ENCODE peak calls at places on chromosomes 1 and 21, in four cellular contexts. One of them, this sample, is unnamed. For H3K4me1, the result is how much of the 10 kb centered on the place peaks cover.

GRCh38 chr1:209103135-209103534 is 480.4 kb upstream of the CAMK1G start:
- DNase-seq in lower lobe of right lung: no peak
- DNase-seq in gastrocnemius medialis: no peak
- DNase-seq in A549: no peak
- DNase-seq in this sample: no peak

GRCh38 chr1:17671741-17672140 is 83.4 kb upstream of the ACTL8 start:
- DNase-seq in lower lobe of right lung: no peak
- DNase-seq in gastrocnemius medialis: no peak
- DNase-seq in A549: no peak
- DNase-seq in this sample: no peak

GRCh38 chr21:34693192-34693810 is 24.5 kb downstream of the CLIC6 start:
- DNase-seq in lower lobe of right lung: no peak
- DNase-seq in gastrocnemius medialis: peak
- DNase-seq in A549: peak
- DNase-seq in this sample: peak

GRCh38 chr1:109881906-109882287 is 28.8 kb upstream of the CSF1 start:
- DNase-seq in lower lobe of right lung: no peak
- DNase-seq in gastrocnemius medialis: no peak
- DNase-seq in A549: no peak
- DNase-seq in this sample: no peak

GRCh38 chr1:12302798-12303447 is 73.1 kb downstream of the VPS13D start:
- DNase-seq in lower lobe of right lung: no peak
- DNase-seq in gastrocnemius medialis: no peak
- DNase-seq in A549: no peak
- DNase-seq in this sample: no peak

GRCh38 chr1:236144446-236145150 is 2.3 kb downstream of the GPR137B start:
- DNase-seq in lower lobe of right lung: no peak
- DNase-seq in gastrocnemius medialis: no peak
- DNase-seq in A549: no peak
- DNase-seq in this sample: no peak

GRCh38 chr1:65255088-65256050 is 54.0 kb upstream of the DNAJC6 start:
- DNase-seq in lower lobe of right lung: no peak
- DNase-seq in gastrocnemius medialis: no peak
- DNase-seq in A549: no peak
- DNase-seq in this sample: no peak

GRCh38 chr1:148388260-148389026 is 94.7 kb downstream of the PPIAL4G start:
- DNase-seq in lower lobe of right lung: peak
- DNase-seq in gastrocnemius medialis: peak
- DNase-seq in A549: peak
- DNase-seq in this sample: peak

GRCh38 chr1:145985502-145986439 is 10.6 kb downstream of the TXNIP start:
- DNase-seq in lower lobe of right lung: peak
- DNase-seq in gastrocnemius medialis: peak
- DNase-seq in A549: no peak
- DNase-seq in this sample: no peak

GRCh38 chr1:109249654-109250401 is 489 bp downstream of the CELSR2 start:
- DNase-seq in lower lobe of right lung: no peak
- DNase-seq in gastrocnemius medialis: no peak
- DNase-seq in A549: no peak
- DNase-seq in this sample: no peak

GRCh38 chr1:52469108-52469507 is 64.7 kb downstream of the PRPF38A start:
- DNase-seq in lower lobe of right lung: no peak
- DNase-seq in gastrocnemius medialis: no peak
- DNase-seq in A549: no peak
- DNase-seq in this sample: no peak
- H3K27ac ChIP-seq in lower lobe of right lung: no peak
- H3K27ac ChIP-seq in gastrocnemius medialis: no peak
- H3K27ac ChIP-seq in A549: no peak
- H3K27ac ChIP-seq in this sample: no peak

GRCh38 chr1:152533327-152533938 is 19.2 kb downstream of the CRCT1 start:
- DNase-seq in lower lobe of right lung: no peak
- DNase-seq in gastrocnemius medialis: no peak
- DNase-seq in A549: peak
- DNase-seq in this sample: peak
- TF ChIP-seq CTCF in lower lobe of right lung: peak
- TF ChIP-seq CTCF in gastrocnemius medialis: no peak
- TF ChIP-seq CTCF in A549: peak
- TF ChIP-seq CTCF in this sample: peak

GRCh38 chr1:9235560-9235959 is 986 bp downstream of the H6PD start:
- DNase-seq in lower lobe of right lung: no peak
- DNase-seq in gastrocnemius medialis: no peak
- DNase-seq in A549: no peak
- DNase-seq in this sample: no peak

GRCh38 chr1:9235123-9235513 is 544 bp downstream of the H6PD start:
- DNase-seq in lower lobe of right lung: no peak
- DNase-seq in gastrocnemius medialis: peak
- DNase-seq in A549: peak
- DNase-seq in this sample: no peak

GRCh38 chr1:9239622-9240401 is 5.2 kb downstream of the H6PD start:
- DNase-seq in lower lobe of right lung: peak
- DNase-seq in gastrocnemius medialis: peak
- DNase-seq in A549: no peak
- DNase-seq in this sample: no peak

GRCh38 chr1:9238550-9238949 is 4.0 kb downstream of the H6PD start:
- DNase-seq in lower lobe of right lung: no peak
- DNase-seq in gastrocnemius medialis: peak
- DNase-seq in A549: no peak
- DNase-seq in this sample: no peak

DNA sequence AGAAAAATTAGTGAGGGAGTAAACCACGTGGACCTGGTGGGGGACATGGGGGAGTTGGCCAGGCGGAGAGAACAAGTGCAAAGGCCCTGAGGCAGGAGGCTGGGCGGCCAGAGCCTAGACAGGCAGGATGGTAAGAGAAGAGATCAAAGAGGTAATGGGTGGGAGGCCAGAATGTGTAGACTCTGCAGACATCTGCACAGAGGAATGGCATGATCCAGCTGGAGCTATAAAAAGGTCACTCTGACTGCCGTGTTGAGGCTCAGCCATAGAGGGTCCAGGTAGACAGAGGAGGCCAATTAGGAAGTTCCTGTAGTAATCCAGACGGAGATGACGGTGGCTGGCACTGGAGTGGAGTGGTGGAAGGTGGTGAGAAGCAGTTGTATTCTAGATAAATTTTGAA is 3.6 kb downstream of the H6PD start:
- DNase-seq in lower lobe of right lung: no peak
- DNase-seq in gastrocnemius medialis: peak
- DNase-seq in A549: no peak
- DNase-seq in this sample: no peak
- H3K4me1 ChIP-seq in lower lobe of right lung: half or more
- H3K4me1 ChIP-seq in gastrocnemius medialis: half or more
- H3K4me1 ChIP-seq in A549: under half
- H3K4me1 ChIP-seq in this sample: under half

DNA sequence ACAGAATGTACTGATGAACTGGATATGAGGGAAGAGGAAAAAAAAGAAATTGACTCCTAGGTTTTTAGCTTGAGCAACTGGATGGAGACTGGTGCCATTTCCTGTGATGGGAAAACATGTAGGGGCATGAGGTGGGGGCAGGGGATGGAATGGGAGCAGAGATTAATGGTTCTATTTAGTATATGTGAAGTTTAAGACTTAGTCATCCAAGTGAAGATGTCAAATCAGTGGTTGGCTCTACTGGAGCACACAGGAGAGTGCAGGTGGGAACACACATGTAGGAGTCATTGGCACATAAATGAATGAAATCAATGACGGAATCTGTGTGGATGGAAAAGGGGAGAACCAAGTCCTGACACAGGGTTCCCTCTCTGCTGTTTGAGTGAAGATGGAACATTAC is 224.4 kb upstream of the COA6 start:
- DNase-seq in lower lobe of right lung: no peak
- DNase-seq in gastrocnemius medialis: no peak
- DNase-seq in A549: no peak
- DNase-seq in this sample: no peak
- H3K27ac ChIP-seq in lower lobe of right lung: no peak
- H3K27ac ChIP-seq in gastrocnemius medialis: no peak
- H3K27ac ChIP-seq in A549: no peak
- H3K27ac ChIP-seq in this sample: no peak

GRCh38 chr1:59769412-59770095 is 45.2 kb upstream of the HOOK1 start:
- DNase-seq in lower lobe of right lung: no peak
- DNase-seq in gastrocnemius medialis: no peak
- DNase-seq in A549: no peak
- DNase-seq in this sample: no peak

GRCh38 chr1:59766463-59766862 is 48.3 kb upstream of the HOOK1 start:
- DNase-seq in lower lobe of right lung: no peak
- DNase-seq in gastrocnemius medialis: no peak
- DNase-seq in A549: no peak
- DNase-seq in this sample: no peak

GRCh38 chr1:59767119-59767518 is 47.6 kb upstream of the HOOK1 start:
- DNase-seq in lower lobe of right lung: no peak
- DNase-seq in gastrocnemius medialis: no peak
- DNase-seq in A549: no peak
- DNase-seq in this sample: no peak

GRCh38 chr1:59771361-59771760 is 43.4 kb upstream of the HOOK1 start:
- DNase-seq in lower lobe of right lung: no peak
- DNase-seq in gastrocnemius medialis: no peak
- DNase-seq in A549: no peak
- DNase-seq in this sample: no peak

DNA sequence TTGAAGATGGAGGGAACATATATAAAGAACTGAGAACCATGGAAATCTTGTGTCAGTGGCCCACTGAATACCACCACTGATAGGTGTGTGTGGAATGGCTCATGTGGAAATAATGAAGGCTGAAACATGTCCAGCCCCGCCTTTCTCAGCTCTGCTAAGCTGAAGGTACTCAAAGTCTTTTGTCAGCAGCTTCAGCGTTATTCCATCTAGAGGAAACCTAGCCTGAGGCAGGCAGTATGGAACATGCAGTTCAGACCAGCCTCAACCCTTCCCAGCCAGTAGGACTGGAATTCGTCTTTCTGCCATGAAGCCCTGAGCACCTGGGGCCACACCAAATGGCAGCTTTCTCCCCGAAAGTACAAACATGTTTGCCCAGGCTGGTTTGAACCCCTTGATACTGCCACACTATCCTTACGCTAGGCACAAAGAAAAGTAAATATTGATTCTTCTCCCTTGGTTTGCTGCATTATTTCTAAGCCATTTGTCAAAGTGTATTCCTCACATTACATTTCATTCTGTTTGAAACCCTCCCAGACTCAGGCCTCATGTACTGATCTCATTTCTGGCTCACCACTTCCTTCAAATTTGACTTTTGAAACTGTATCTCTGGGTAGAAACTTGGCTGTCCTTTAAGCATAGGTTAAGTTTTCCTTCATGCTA is 45.9 kb upstream of the HOOK1 start:
- DNase-seq in lower lobe of right lung: no peak
- DNase-seq in gastrocnemius medialis: no peak
- DNase-seq in A549: no peak
- DNase-seq in this sample: no peak
- TF ChIP-seq CTCF in lower lobe of right lung: no peak
- TF ChIP-seq CTCF in gastrocnemius medialis: no peak
- TF ChIP-seq CTCF in A549: no peak
- TF ChIP-seq CTCF in this sample: no peak

GRCh38 chr1:158283965-158284364 is 5.8 kb upstream of the CD1C start:
- DNase-seq in lower lobe of right lung: no peak
- DNase-seq in gastrocnemius medialis: no peak
- DNase-seq in A549: no peak
- DNase-seq in this sample: no peak
- H3K4me1 ChIP-seq in lower lobe of right lung: under half
- H3K4me1 ChIP-seq in gastrocnemius medialis: under half
- H3K4me1 ChIP-seq in A549: under half
- H3K4me1 ChIP-seq in this sample: under half